ENCODE peak calls at places on chromosome 1, in six cellular contexts. Y is cardiac muscle cell, X is skeletal muscle cell, G is MM.1S, T is IMR-90, H is heart left ventricle. A is an unnamed sample.

GRCh38 chr1:33348676-33349080 is 27.8 kb upstream of the A3GALT2 start:
- DNase-seq in H (no peak), X (no peak), T (no peak), G (peak), Y (peak), A (peak)

GRCh38 chr1:167492509-167492910 is 25.8 kb downstream of the CD247 start:
- DNase-seq in T (no peak), Y (no peak), X (no peak), G (no peak), H (no peak), A (no peak)

GRCh38 chr1:72530646-72531045 is 248.3 kb upstream of the NEGR1 start:
- DNase-seq in H (no peak), Y (no peak), T (no peak), X (no peak), G (no peak), A (no peak)

GRCh38 chr1:234958702-234959649 is 169.7 kb downstream of the TOMM20 start:
- DNase-seq in Y (no peak), X (no peak), T (no peak), H (no peak), G (no peak), A (no peak)

GRCh38 chr1:204431310-204432184 is 19.9 kb upstream of the PPP1R15B start:
- DNase-seq in G (peak), X (no peak), Y (peak), T (peak), H (peak), A (peak)

GRCh38 chr1:41152622-41153044 is 89.5 kb downstream of the SCMH1 start:
- DNase-seq in Y (peak), G (no peak), H (no peak), X (peak), T (peak), A (no peak)

GRCh38 chr1:114745351-114745750 is 12.4 kb downstream of the CSDE1 start:
- DNase-seq in G (no peak), H (no peak), X (no peak), Y (no peak), T (peak), A (no peak)

GRCh38 chr1:170267317-170267716 is 121.6 kb downstream of the NTMT2 start:
- DNase-seq in H (no peak), G (no peak), X (no peak), T (peak), Y (peak), A (no peak)

GRCh38 chr1:25772692-25773245 is 27.2 kb upstream of the SELENON start:
- DNase-seq in Y (no peak), T (no peak), X (no peak), H (no peak), G (no peak), A (no peak)

GRCh38 chr1:39955547-39956539 is 898 bp downstream of the MFSD2A start:
- DNase-seq in X (no peak), Y (peak), T (peak), G (peak), H (no peak), A (peak)

GRCh38 chr1:208209286-208209685 is 34.9 kb downstream of the PLXNA2 start:
- DNase-seq in H (no peak), T (no peak), X (no peak), Y (no peak), G (no peak), A (no peak)

GRCh38 chr1:84995484-84996334 is 1.2 kb downstream of the MCOLN2 start:
- DNase-seq in G (peak), X (no peak), T (no peak), H (no peak), Y (no peak), A (no peak)

GRCh38 chr1:36977736-36978314 is 56.5 kb downstream of the GRIK3 start:
- DNase-seq in T (no peak), Y (no peak), G (no peak), H (no peak), X (no peak), A (no peak)

GRCh38 chr1:67752306-67752705 is 67.3 kb downstream of the GADD45A start:
- DNase-seq in G (no peak), X (no peak), Y (peak), T (no peak), H (no peak), A (no peak)

GRCh38 chr1:232899839-232900238 is 50.6 kb upstream of the NTPCR start:
- DNase-seq in G (no peak), X (no peak), H (no peak), Y (no peak), T (no peak), A (no peak)

GRCh38 chr1:39110882-39111281 is 84.7 kb downstream of the NDUFS5 start:
- DNase-seq in T (peak), H (no peak), X (no peak), G (no peak), Y (peak), A (no peak)

GRCh38 chr1:216686860-216687545 is 36.2 kb downstream of the ESRRG start:
- DNase-seq in X (peak), Y (peak), G (no peak), H (no peak), T (peak), A (no peak)

GRCh38 chr1:206006946-206007345 is 3.8 kb upstream of the RAB7B start:
- DNase-seq in X (no peak), G (no peak), Y (no peak), H (no peak), T (no peak), A (no peak)

GRCh38 chr1:162854245-162854860 is 6.6 kb downstream of the CCDC190 start:
- DNase-seq in X (no peak), T (peak), H (peak), G (peak), Y (peak), A (peak)

GRCh38 chr1:43529206-43529731 is 1.4 kb upstream of the PTPRF start:
- DNase-seq in X (peak), H (peak), Y (peak), T (peak), G (peak), A (peak)

GRCh38 chr1:43531453-43531905 is 796 bp downstream of the PTPRF start:
- DNase-seq in X (no peak), H (no peak), Y (peak), G (no peak), T (no peak), A (no peak)

GRCh38 chr1:43531906-43532584 is 1.4 kb downstream of the PTPRF start:
- DNase-seq in H (no peak), T (no peak), Y (no peak), G (no peak), X (no peak), A (no peak)

GRCh38 chr1:43532716-43533115 is 2.0 kb downstream of the PTPRF start:
- DNase-seq in H (no peak), X (no peak), G (no peak), Y (no peak), T (no peak), A (no peak)

DNA sequence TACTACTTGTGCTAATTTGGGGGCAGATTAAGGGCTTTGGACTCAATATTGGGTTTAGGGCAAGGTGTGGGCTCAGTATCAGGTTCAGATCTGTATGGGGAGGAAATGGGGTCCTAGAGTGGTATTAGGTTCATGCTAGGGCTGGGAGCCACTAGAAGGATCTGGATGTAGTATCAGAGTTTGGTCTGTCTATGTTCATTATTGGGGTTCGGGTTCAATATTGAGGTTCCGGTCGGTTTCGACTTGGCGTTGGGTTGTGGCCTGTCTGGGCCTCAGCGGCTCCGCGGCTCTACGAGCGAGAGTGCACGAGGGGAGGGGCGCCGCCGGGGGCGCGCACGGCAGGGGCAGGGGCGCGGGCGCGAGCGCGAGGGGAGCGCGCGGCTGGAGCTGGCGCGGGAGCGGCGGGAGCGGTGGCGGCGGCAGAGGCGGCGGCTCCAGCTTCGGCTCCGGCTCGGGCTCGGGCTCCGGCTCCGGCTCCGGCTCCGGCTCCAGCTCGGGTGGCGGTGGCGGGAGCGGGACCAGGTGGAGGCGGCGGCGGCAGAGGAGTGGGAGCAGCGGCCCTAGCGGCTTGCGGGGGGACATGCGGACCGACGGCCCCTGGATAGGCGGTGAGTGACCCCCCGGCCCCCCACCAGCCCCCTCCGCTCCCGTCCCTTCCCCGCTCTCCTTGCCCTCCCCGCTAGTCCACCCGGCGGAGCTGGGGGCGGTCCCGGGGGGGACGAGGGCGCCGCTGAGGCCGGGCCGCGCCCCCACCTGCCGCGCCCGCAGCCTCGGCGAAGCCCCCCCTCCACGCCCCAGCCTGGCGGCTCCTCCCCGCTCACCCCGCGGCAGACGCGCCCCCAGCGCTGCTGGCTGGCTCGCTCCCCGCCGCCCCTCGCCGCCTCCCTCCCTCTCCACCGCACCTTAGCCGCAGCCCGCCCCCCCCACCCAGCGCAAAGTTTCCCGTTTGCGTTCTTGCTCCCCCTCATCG is at the start of gene PTPRF:
- DNase-seq in X (no peak), Y (peak), G (peak), H (peak), T (peak), A (no peak)
- H3K4me3 ChIP-seq in X (peak), Y (peak), G (peak), H (peak), T (peak), A (no peak)

GRCh38 chr1:42935313-42935624 is 23.4 kb downstream of the SLC2A1 start:
- DNase-seq in Y (no peak), T (no peak), H (no peak), X (no peak), G (peak), A (no peak)
- H3K4me3 ChIP-seq in Y (no peak), T (no peak), H (no peak), X (no peak), G (no peak), A (no peak)

DNA sequence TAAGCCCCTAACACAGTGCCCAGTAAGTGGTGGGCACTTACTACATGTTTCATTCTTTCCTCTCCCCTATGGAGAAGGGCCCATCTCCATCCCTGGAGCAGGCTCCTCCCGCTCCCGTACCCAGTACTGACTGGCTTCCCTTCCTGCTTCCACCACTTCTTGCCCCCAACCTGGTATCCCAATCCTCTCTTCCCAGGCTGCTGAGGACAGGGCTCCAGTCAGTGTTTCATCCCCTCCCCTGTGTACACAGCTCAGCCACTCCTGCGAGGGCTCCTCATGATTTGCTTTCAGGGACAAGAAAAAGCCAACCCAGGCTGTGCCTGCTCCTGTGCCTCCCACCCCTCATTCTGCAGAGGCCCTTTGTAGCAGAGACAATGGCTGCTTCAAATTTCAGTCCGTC is 20.8 kb upstream of the ETV3 start:
- DNase-seq in G (no peak), T (no peak), X (no peak), H (no peak), Y (no peak), A (no peak)
- H3K4me3 ChIP-seq in G (no peak), T (no peak), X (no peak), H (no peak), Y (no peak), A (no peak)

GRCh38 chr1:88276158-88276557 is 407.9 kb upstream of the PKN2 start:
- DNase-seq in G (no peak), T (peak), X (peak), Y (peak), H (no peak), A (no peak)
- H3K4me3 ChIP-seq in G (no peak), T (no peak), X (no peak), Y (no peak), H (no peak), A (no peak)

GRCh38 chr1:24535778-24536177 is 20.1 kb upstream of the NCMAP start:
- DNase-seq in H (no peak), Y (no peak), G (no peak), X (no peak), T (no peak), A (no peak)
- H3K4me3 ChIP-seq in H (no peak), Y (no peak), G (no peak), X (no peak), T (no peak), A (peak)

GRCh38 chr1:193118194-193118593 is 3.6 kb upstream of the CDC73 start:
- DNase-seq in H (no peak), X (no peak), Y (no peak), G (no peak), T (no peak), A (no peak)

GRCh38 chr1:193113258-193113991 is 8.2 kb upstream of the GLRX2 start:
- DNase-seq in H (no peak), G (no peak), T (no peak), X (no peak), Y (no peak), A (no peak)

GRCh38 chr1:193113992-193114332 is 7.9 kb upstream of the CDC73 start:
- DNase-seq in Y (no peak), H (no peak), G (no peak), T (no peak), X (no peak), A (no peak)

GRCh38 chr1:193114485-193115095 is 7.2 kb upstream of the CDC73 start:
- DNase-seq in X (no peak), H (no peak), T (no peak), G (no peak), Y (no peak), A (no peak)

DNA sequence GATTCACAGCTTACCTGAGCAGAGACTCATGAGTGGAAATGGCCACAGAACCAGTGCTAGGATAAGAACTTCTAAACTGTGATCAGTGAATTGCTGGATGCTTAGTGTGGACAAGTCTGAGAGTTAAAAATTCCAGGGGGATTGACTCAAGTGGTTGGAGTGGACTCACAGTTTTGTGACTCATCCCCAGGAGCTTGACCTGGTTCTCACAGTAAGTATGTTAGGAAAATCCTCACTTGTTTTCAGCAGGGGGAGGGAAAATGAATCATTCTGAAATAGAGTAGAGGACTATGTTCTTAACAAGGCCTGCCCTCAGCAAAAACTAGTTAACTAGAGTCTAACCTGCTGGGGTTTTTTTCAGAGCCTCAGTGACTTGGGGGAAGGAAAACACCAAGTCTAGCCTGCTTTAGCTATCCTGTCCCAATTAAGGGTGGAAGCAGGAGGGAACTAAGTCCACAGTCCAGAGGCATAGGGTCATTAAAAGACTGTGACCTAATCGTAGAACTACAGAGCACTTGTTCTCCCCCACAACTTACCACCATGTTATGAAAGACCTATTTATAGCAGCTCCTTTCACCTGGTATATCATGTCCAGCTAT is 6.1 kb upstream of the CDC73 start:
- DNase-seq in T (peak), X (peak), Y (peak), H (no peak), G (no peak), A (no peak)
- H3K4me3 ChIP-seq in T (no peak), X (no peak), Y (no peak), H (no peak), G (no peak), A (no peak)

DNA sequence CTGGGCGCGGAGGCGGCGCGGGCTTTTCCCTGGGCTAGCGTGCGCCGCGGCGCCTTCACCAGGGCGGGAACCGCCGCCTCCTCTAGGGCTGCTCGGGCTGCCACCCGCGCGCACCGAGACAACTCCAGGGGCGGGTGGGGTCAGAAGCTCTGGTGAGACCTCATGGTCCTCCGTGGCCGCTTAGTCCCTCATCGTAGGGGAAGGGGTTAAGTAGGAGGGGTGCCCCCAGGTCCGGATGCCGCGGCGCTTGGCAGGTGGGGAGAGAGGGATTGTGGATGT is 559 bp downstream of the SERTAD4 start:
- DNase-seq in X (no peak), G (peak), H (peak), T (no peak), Y (peak), A (no peak)
- H3K4me3 ChIP-seq in X (peak), G (peak), H (peak), T (peak), Y (peak), A (no peak)

DNA sequence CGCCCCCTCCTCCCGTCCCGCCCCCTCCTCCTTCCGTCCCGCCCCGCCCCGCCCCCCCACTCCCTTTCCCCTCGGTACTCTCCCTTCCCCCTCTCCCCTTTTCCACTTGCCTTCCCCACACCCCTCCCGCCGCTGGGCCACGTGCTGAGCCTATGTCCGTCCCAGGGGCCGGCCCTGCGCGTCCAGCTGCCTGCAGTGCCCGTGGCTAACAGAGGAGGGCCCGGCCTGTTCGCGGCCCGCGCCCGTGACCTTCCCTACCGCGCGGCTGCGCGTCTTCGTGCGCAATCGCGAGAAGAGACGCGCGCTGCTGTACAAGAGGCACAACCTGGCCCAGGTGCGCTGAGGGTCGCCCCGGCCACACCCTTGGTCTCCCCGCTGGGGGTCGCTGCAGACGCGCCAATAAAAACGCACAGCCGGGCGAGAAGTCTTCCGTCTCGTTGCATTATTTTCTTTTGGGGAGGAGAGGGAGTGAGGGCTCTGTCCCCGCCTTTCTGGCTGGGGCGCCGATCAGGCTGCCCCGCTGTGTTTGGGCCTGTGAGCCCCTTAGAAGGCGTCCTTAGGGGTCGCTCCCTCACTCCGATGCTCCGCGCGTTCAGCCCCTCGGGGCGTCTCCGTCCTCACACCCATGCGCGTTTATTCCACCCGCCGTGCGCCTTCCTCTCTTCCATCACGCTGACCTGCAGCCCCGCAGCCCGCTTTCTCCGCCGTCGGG is 28.0 kb downstream of the TRIM11 start:
- DNase-seq in X (peak), G (no peak), Y (peak), T (peak), H (peak), A (peak)
- H3K4me3 ChIP-seq in X (peak), G (no peak), Y (peak), T (peak), H (peak), A (no peak)

DNA sequence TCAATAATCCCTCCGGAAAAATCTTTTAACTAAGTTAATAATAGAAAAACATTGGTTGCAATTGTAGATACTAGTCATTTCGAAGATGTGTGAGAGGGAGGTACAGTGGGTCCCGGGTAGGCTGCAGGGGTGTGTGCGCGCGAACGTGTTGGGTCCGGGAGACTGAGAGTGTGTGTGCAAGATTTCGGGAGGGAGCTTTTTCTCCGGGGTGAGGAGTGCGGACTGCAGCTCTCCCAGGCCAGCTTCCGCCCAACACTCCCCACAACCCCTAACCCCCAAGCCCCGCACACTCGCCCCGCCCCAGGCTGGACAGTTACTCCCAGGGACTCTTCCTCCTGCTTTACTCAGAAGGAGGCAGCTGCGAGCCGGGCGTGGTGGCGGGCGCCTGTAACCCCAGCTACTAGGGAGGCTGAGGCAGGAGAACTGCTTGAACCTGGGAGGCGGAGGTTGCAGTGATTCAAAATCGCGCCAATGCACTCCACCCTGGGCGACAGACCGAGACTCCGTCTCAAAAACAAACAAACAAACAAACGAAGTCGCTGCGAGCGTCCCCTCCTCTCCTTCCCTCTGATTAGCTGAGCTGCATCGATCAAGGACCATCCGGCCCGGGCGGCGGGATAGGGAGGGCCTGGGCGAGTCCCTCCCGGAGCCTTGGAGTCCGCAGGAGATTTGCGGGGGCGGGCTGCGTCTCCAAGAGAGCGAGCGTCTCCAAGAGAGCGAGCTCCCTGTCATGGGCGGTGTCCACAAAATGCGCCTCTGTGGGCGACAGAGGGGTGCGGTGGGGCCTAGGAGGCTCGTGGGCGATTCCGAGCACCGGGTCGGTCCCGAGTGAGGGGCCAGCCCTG is 28.3 kb upstream of the PPM1J start:
- DNase-seq in Y (peak), T (peak), G (no peak), H (no peak), X (no peak), A (no peak)
- H3K4me3 ChIP-seq in Y (no peak), T (peak), G (no peak), H (no peak), X (peak), A (no peak)

A was measured in CD4-positive, CD25-positive, alpha-beta regulatory T cell.